ENCODE peak calls at places on chromosome 14, in eight cellular contexts. One of them, this sample, is unnamed.

GRCh38 chr14:88258026-88258425 is 65.0 kb downstream of the KCNK10 start:
- DNase-seq in stomach: no peak
- DNase-seq in tibial nerve: no peak
- DNase-seq in SK-N-SH: no peak
- DNase-seq in ovary: no peak
- DNase-seq in A549: no peak
- DNase-seq in sigmoid colon: no peak
- DNase-seq in GM12878: no peak
- DNase-seq in this sample: no peak

GRCh38 chr14:35402323-35403084 is 2.0 kb downstream of the NFKBIA start:
- DNase-seq in stomach: no peak
- DNase-seq in tibial nerve: peak; percentile 24
- DNase-seq in SK-N-SH: no peak
- DNase-seq in ovary: no peak
- DNase-seq in A549: no peak
- DNase-seq in sigmoid colon: peak; percentile 79
- DNase-seq in GM12878: no peak
- DNase-seq in this sample: no peak

GRCh38 chr14:32991706-32992105 is 53.0 kb downstream of the NPAS3 start:
- DNase-seq in stomach: no peak
- DNase-seq in tibial nerve: no peak
- DNase-seq in SK-N-SH: no peak
- DNase-seq in ovary: no peak
- DNase-seq in A549: no peak
- DNase-seq in sigmoid colon: no peak
- DNase-seq in GM12878: no peak
- DNase-seq in this sample: no peak

GRCh38 chr14:100384819-100385813 is 62.0 kb downstream of the SLC25A47 start:
- DNase-seq in stomach: no peak
- DNase-seq in tibial nerve: no peak
- DNase-seq in SK-N-SH: peak; percentile 67
- DNase-seq in ovary: no peak
- DNase-seq in A549: peak; percentile 50
- DNase-seq in sigmoid colon: no peak
- DNase-seq in GM12878: no peak
- DNase-seq in this sample: no peak

GRCh38 chr14:60304509-60304908 is 55.5 kb downstream of the PPM1A start:
- DNase-seq in stomach: no peak
- DNase-seq in tibial nerve: no peak
- DNase-seq in SK-N-SH: no peak
- DNase-seq in ovary: no peak
- DNase-seq in A549: no peak
- DNase-seq in sigmoid colon: no peak
- DNase-seq in GM12878: no peak
- DNase-seq in this sample: no peak

GRCh38 chr14:58296731-58297130 is 1.6 kb upstream of the ARID4A start:
- DNase-seq in stomach: no peak
- DNase-seq in tibial nerve: no peak
- DNase-seq in SK-N-SH: no peak
- DNase-seq in ovary: no peak
- DNase-seq in A549: no peak
- DNase-seq in sigmoid colon: no peak
- DNase-seq in GM12878: no peak
- DNase-seq in this sample: no peak

GRCh38 chr14:23951590-23952143 is 1.9 kb upstream of the DHRS4 start:
- DNase-seq in stomach: no peak
- DNase-seq in tibial nerve: no peak
- DNase-seq in SK-N-SH: no peak
- DNase-seq in ovary: no peak
- DNase-seq in A549: no peak
- DNase-seq in sigmoid colon: no peak
- DNase-seq in GM12878: no peak
- DNase-seq in this sample: no peak

GRCh38 chr14:90399541-90400444 is 3.0 kb downstream of the CALM1 start:
- DNase-seq in stomach: peak; percentile 93
- DNase-seq in tibial nerve: peak; percentile 90
- DNase-seq in SK-N-SH: peak; percentile 89
- DNase-seq in ovary: peak; percentile 90
- DNase-seq in A549: peak; percentile 98
- DNase-seq in sigmoid colon: peak; percentile 97
- DNase-seq in GM12878: peak; percentile 68
- DNase-seq in this sample: peak; percentile 91

GRCh38 chr14:104938436-104938835 is 13.8 kb downstream of the PLD4 start:
- DNase-seq in stomach: no peak
- DNase-seq in tibial nerve: no peak
- DNase-seq in SK-N-SH: no peak
- DNase-seq in ovary: no peak
- DNase-seq in A549: no peak
- DNase-seq in sigmoid colon: no peak
- DNase-seq in GM12878: no peak
- DNase-seq in this sample: no peak

GRCh38 chr14:46063872-46064271 is 587.7 kb downstream of the RPL10L start:
- DNase-seq in stomach: no peak
- DNase-seq in tibial nerve: no peak
- DNase-seq in SK-N-SH: peak; percentile 0
- DNase-seq in ovary: no peak
- DNase-seq in A549: no peak
- DNase-seq in sigmoid colon: no peak
- DNase-seq in GM12878: no peak
- DNase-seq in this sample: no peak

GRCh38 chr14:91374287-91374880 is 43.2 kb downstream of the CCDC88C start:
- DNase-seq in stomach: no peak
- DNase-seq in tibial nerve: no peak
- DNase-seq in SK-N-SH: no peak
- DNase-seq in ovary: no peak
- DNase-seq in A549: no peak
- DNase-seq in sigmoid colon: no peak
- DNase-seq in GM12878: no peak
- DNase-seq in this sample: no peak

GRCh38 chr14:99231850-99232401 is 40.1 kb downstream of the BCL11B start:
- DNase-seq in stomach: no peak
- DNase-seq in tibial nerve: no peak
- DNase-seq in SK-N-SH: no peak
- DNase-seq in ovary: no peak
- DNase-seq in A549: no peak
- DNase-seq in sigmoid colon: no peak
- DNase-seq in GM12878: no peak
- DNase-seq in this sample: no peak

GRCh38 chr14:30385925-30386324 is 173.0 kb upstream of the G2E3 start:
- DNase-seq in stomach: no peak
- DNase-seq in tibial nerve: no peak
- DNase-seq in SK-N-SH: no peak
- DNase-seq in ovary: no peak
- DNase-seq in A549: no peak
- DNase-seq in sigmoid colon: no peak
- DNase-seq in GM12878: no peak
- DNase-seq in this sample: no peak

GRCh38 chr14:30527196-30527595 is 31.8 kb upstream of the G2E3 start:
- DNase-seq in stomach: no peak
- DNase-seq in tibial nerve: no peak
- DNase-seq in SK-N-SH: no peak
- DNase-seq in ovary: no peak
- DNase-seq in A549: no peak
- DNase-seq in sigmoid colon: no peak
- DNase-seq in GM12878: no peak
- DNase-seq in this sample: no peak

GRCh38 chr14:98548071-98548686 is 723.8 kb downstream of the BCL11B start:
- DNase-seq in stomach: no peak
- DNase-seq in tibial nerve: no peak
- DNase-seq in SK-N-SH: no peak
- DNase-seq in ovary: no peak
- DNase-seq in A549: no peak
- DNase-seq in sigmoid colon: no peak
- DNase-seq in GM12878: no peak
- DNase-seq in this sample: no peak

GRCh38 chr14:90870950-90871604 is 54.8 kb upstream of the TTC7B start:
- DNase-seq in stomach: no peak
- DNase-seq in tibial nerve: no peak
- DNase-seq in SK-N-SH: no peak
- DNase-seq in ovary: no peak
- DNase-seq in A549: no peak
- DNase-seq in sigmoid colon: no peak
- DNase-seq in GM12878: no peak
- DNase-seq in this sample: no peak

GRCh38 chr14:90626550-90626949 is 189.7 kb downstream of the TTC7B start:
- DNase-seq in stomach: no peak
- DNase-seq in tibial nerve: no peak
- DNase-seq in SK-N-SH: no peak
- DNase-seq in ovary: no peak
- DNase-seq in A549: no peak
- DNase-seq in sigmoid colon: peak; percentile 94
- DNase-seq in GM12878: no peak
- DNase-seq in this sample: no peak

GRCh38 chr14:33767721-33768457 is 183.0 kb downstream of the EGLN3 start:
- DNase-seq in stomach: no peak
- DNase-seq in tibial nerve: no peak
- DNase-seq in SK-N-SH: no peak
- DNase-seq in ovary: no peak
- DNase-seq in A549: no peak
- DNase-seq in sigmoid colon: no peak
- DNase-seq in GM12878: no peak
- DNase-seq in this sample: no peak

GRCh38 chr14:75425443-75425842 is 2.4 kb upstream of the JDP2 start:
- DNase-seq in stomach: no peak
- DNase-seq in tibial nerve: no peak
- DNase-seq in SK-N-SH: no peak
- DNase-seq in ovary: no peak
- DNase-seq in A549: no peak
- DNase-seq in sigmoid colon: no peak
- DNase-seq in GM12878: no peak
- DNase-seq in this sample: no peak

GRCh38 chr14:105069887-105070759 is 4.9 kb upstream of the GPR132 start:
- DNase-seq in stomach: no peak
- DNase-seq in tibial nerve: peak; percentile 47
- DNase-seq in SK-N-SH: no peak
- DNase-seq in ovary: no peak
- DNase-seq in A549: no peak
- DNase-seq in sigmoid colon: peak; percentile 74
- DNase-seq in GM12878: peak; percentile 98
- DNase-seq in this sample: peak; percentile 70

GRCh38 chr14:41607119-41607785 is 576 bp downstream of the LRFN5 start:
- DNase-seq in stomach: no peak
- DNase-seq in tibial nerve: no peak
- DNase-seq in SK-N-SH: no peak
- DNase-seq in ovary: no peak
- DNase-seq in A549: no peak
- DNase-seq in sigmoid colon: no peak
- DNase-seq in GM12878: no peak
- DNase-seq in this sample: no peak

GRCh38 chr14:93223565-93223964 is 16.5 kb downstream of the UBR7 start:
- DNase-seq in stomach: no peak
- DNase-seq in tibial nerve: no peak
- DNase-seq in SK-N-SH: no peak
- DNase-seq in ovary: no peak
- DNase-seq in A549: no peak
- DNase-seq in sigmoid colon: no peak
- DNase-seq in GM12878: no peak
- DNase-seq in this sample: no peak

DNA sequence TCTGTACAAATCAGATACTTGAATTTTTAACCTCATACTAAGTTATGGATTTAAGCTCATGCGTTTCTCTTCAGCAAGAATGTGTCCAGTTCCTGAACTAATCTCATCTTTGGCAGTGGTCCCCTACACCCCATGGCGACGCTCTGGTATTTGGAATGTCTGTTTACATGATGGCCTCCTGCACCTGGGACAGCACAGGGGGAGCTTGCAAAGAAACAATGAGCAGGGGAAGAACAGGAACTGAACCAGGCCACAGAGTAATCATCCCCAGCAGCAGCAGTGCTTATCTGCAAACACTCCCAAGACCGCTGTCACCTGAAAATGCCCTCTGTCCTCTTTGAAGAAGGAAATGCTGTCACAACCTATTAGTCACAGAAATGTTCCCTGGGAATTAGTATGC is 279.6 kb upstream of the FLRT2 start:
- DNase-seq in stomach: no peak
- DNase-seq in tibial nerve: no peak
- DNase-seq in SK-N-SH: peak; percentile 3
- DNase-seq in ovary: no peak
- DNase-seq in A549: no peak
- DNase-seq in sigmoid colon: no peak
- DNase-seq in GM12878: no peak
- DNase-seq in this sample: no peak
- H3K9me3 ChIP-seq in stomach: no peaks in the 10 kb centered on the region
- H3K9me3 ChIP-seq in tibial nerve: no peaks in the 10 kb centered on the region
- H3K9me3 ChIP-seq in SK-N-SH: no peaks in the 10 kb centered on the region
- H3K9me3 ChIP-seq in ovary: no peaks in the 10 kb centered on the region
- H3K9me3 ChIP-seq in A549: no peaks in the 10 kb centered on the region
- H3K9me3 ChIP-seq in sigmoid colon: no peaks in the 10 kb centered on the region
- H3K9me3 ChIP-seq in GM12878: no peaks in the 10 kb centered on the region
- H3K9me3 ChIP-seq in this sample: no peaks in the 10 kb centered on the region

GRCh38 chr14:68307769-68308168 is 485.1 kb downstream of the ZFP36L1 start:
- DNase-seq in stomach: no peak
- DNase-seq in tibial nerve: no peak
- DNase-seq in SK-N-SH: no peak
- DNase-seq in ovary: no peak
- DNase-seq in A549: no peak
- DNase-seq in sigmoid colon: no peak
- DNase-seq in GM12878: no peak
- DNase-seq in this sample: no peak
- H3K27ac ChIP-seq in stomach: peak overlapping the region; percentile 80
- H3K27ac ChIP-seq in tibial nerve: no peak overlapping the region
- H3K27ac ChIP-seq in SK-N-SH: no peak overlapping the region
- H3K27ac ChIP-seq in ovary: peak overlapping the region; percentile 61
- H3K27ac ChIP-seq in A549: no peak overlapping the region
- H3K27ac ChIP-seq in sigmoid colon: peak overlapping the region; percentile 82
- H3K27ac ChIP-seq in GM12878: peak overlapping the region; percentile 98
- H3K27ac ChIP-seq in this sample: peak overlapping the region; percentile 77

DNA sequence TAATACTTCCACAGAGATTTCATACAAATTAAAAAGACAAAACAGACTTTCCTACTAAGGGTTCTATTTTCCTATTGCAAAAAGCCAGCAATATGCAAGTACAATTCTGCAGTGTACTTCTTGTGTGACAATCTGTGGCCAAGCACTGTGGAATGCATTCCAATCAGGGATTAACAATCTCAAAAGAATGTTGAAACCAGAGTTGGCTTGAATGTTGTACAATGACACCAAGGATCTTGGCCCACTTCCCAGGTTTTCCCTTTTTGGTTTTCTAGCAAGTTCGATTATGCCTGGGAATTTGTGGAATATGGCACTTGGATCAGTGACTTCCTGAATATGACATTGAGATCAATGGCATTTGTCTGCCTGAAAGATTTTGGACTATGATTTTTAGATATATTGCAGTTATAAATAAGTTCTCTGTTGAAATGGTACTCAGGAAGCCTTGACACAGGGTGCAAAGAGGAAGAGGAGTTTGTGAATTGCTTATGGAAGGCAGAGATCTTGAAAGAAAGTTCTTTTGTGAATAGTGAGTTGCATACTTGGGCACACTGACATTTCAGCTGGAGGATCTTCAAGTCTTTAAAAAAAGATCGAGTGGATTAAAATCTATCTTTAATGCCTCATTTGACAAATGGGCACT is 81.4 kb upstream of the FERMT2 start:
- DNase-seq in stomach: no peak
- DNase-seq in tibial nerve: peak; percentile 51
- DNase-seq in SK-N-SH: no peak
- DNase-seq in ovary: no peak
- DNase-seq in A549: no peak
- DNase-seq in sigmoid colon: peak; percentile 66
- DNase-seq in GM12878: no peak
- DNase-seq in this sample: no peak
- TF ChIP-seq EP300 in stomach: no peak
- TF ChIP-seq EP300 in tibial nerve: peak; percentile 79
- TF ChIP-seq EP300 in SK-N-SH: peak; percentile 47
- TF ChIP-seq EP300 in ovary: no peak
- TF ChIP-seq EP300 in A549: no peak
- TF ChIP-seq EP300 in sigmoid colon: no peak
- TF ChIP-seq EP300 in GM12878: no peak
- TF ChIP-seq EP300 in this sample: no peak

GRCh38 chr14:53278602-53279506 is 125.7 kb upstream of the DDHD1 start:
- DNase-seq in stomach: no peak
- DNase-seq in tibial nerve: no peak
- DNase-seq in SK-N-SH: no peak
- DNase-seq in ovary: no peak
- DNase-seq in A549: no peak
- DNase-seq in sigmoid colon: no peak
- DNase-seq in GM12878: no peak
- DNase-seq in this sample: no peak
- H3K9me3 ChIP-seq in stomach: no peaks in the 10 kb centered on the region
- H3K9me3 ChIP-seq in tibial nerve: no peaks in the 10 kb centered on the region
- H3K9me3 ChIP-seq in SK-N-SH: no peaks in the 10 kb centered on the region
- H3K9me3 ChIP-seq in ovary: no peaks in the 10 kb centered on the region
- H3K9me3 ChIP-seq in A549: peaks cover 10% of the 10 kb centered on the region
- H3K9me3 ChIP-seq in sigmoid colon: no peaks in the 10 kb centered on the region
- H3K9me3 ChIP-seq in GM12878: no peaks in the 10 kb centered on the region
- H3K9me3 ChIP-seq in this sample: no peaks in the 10 kb centered on the region